ENCODE peak calls at places on chromosomes 4 and X, in eight cellular contexts. One of them, this sample, is unnamed. For H3K4me1, the result is how much of the 10 kb centered on the place peaks cover.

GRCh38 chr4:6469144-6469543 is 3.3 kb downstream of the PPP2R2C start:
- DNase-seq in IMR-90: no peak
- DNase-seq in keratinocyte: no peak
- DNase-seq in PC-3: no peak
- DNase-seq in GM23248: no peak
- DNase-seq in kidney: no peak
- DNase-seq in HCT116: no peak
- DNase-seq in mammary epithelial cell: no peak
- DNase-seq in this sample: no peak

GRCh38 chrX:47200385-47201150 is 6.9 kb downstream of the UBA1 start:
- DNase-seq in IMR-90: peak
- DNase-seq in kidney: no peak
- DNase-seq in PC-3: peak
- DNase-seq in GM23248: peak
- DNase-seq in keratinocyte: no peak
- DNase-seq in mammary epithelial cell: peak
- DNase-seq in HCT116: no peak
- DNase-seq in this sample: peak

GRCh38 chr4:15303052-15303641 is 124.7 kb upstream of the C1QTNF7 start:
- DNase-seq in kidney: no peak
- DNase-seq in mammary epithelial cell: peak
- DNase-seq in keratinocyte: no peak
- DNase-seq in GM23248: peak
- DNase-seq in HCT116: no peak
- DNase-seq in PC-3: peak
- DNase-seq in IMR-90: peak
- DNase-seq in this sample: peak

GRCh38 chr4:186335793-186336192 is 69.8 kb downstream of the F11 start:
- DNase-seq in kidney: no peak
- DNase-seq in GM23248: no peak
- DNase-seq in mammary epithelial cell: no peak
- DNase-seq in IMR-90: no peak
- DNase-seq in keratinocyte: no peak
- DNase-seq in HCT116: no peak
- DNase-seq in PC-3: no peak
- DNase-seq in this sample: no peak

GRCh38 chr4:19925516-19925915 is 326.2 kb upstream of the SLIT2 start:
- DNase-seq in HCT116: no peak
- DNase-seq in PC-3: no peak
- DNase-seq in kidney: no peak
- DNase-seq in GM23248: no peak
- DNase-seq in IMR-90: no peak
- DNase-seq in keratinocyte: no peak
- DNase-seq in mammary epithelial cell: no peak
- DNase-seq in this sample: no peak

GRCh38 chr4:141065872-141066271 is 67.4 kb downstream of the RNF150 start:
- DNase-seq in keratinocyte: no peak
- DNase-seq in GM23248: peak
- DNase-seq in mammary epithelial cell: no peak
- DNase-seq in PC-3: no peak
- DNase-seq in HCT116: no peak
- DNase-seq in kidney: no peak
- DNase-seq in IMR-90: no peak
- DNase-seq in this sample: no peak

GRCh38 chr4:128242601-128243000 is 45.0 kb downstream of the PGRMC2 start:
- DNase-seq in keratinocyte: no peak
- DNase-seq in GM23248: no peak
- DNase-seq in mammary epithelial cell: no peak
- DNase-seq in IMR-90: no peak
- DNase-seq in PC-3: no peak
- DNase-seq in kidney: no peak
- DNase-seq in HCT116: no peak
- DNase-seq in this sample: no peak

GRCh38 chr4:25896782-25897539 is 17.1 kb upstream of the SMIM20 start:
- DNase-seq in GM23248: no peak
- DNase-seq in keratinocyte: no peak
- DNase-seq in IMR-90: no peak
- DNase-seq in PC-3: no peak
- DNase-seq in kidney: no peak
- DNase-seq in HCT116: no peak
- DNase-seq in mammary epithelial cell: no peak
- DNase-seq in this sample: no peak

GRCh38 chrX:151458824-151459223 is 61.8 kb downstream of the VMA21 start:
- DNase-seq in IMR-90: peak
- DNase-seq in HCT116: no peak
- DNase-seq in keratinocyte: no peak
- DNase-seq in PC-3: no peak
- DNase-seq in kidney: no peak
- DNase-seq in GM23248: peak
- DNase-seq in mammary epithelial cell: no peak
- DNase-seq in this sample: no peak

GRCh38 chr4:42653606-42654560 is 3.0 kb downstream of the ATP8A1 start:
- DNase-seq in PC-3: peak
- DNase-seq in IMR-90: no peak
- DNase-seq in keratinocyte: no peak
- DNase-seq in mammary epithelial cell: peak
- DNase-seq in kidney: no peak
- DNase-seq in HCT116: no peak
- DNase-seq in GM23248: no peak
- DNase-seq in this sample: no peak

GRCh38 chrX:54920610-54921426 is at the start of gene TRO:
- DNase-seq in mammary epithelial cell: no peak
- DNase-seq in GM23248: peak
- DNase-seq in PC-3: no peak
- DNase-seq in IMR-90: peak
- DNase-seq in HCT116: no peak
- DNase-seq in keratinocyte: no peak
- DNase-seq in kidney: no peak
- DNase-seq in this sample: peak

GRCh38 chrX:16457239-16457638 is 192.7 kb upstream of the S100G start:
- DNase-seq in mammary epithelial cell: no peak
- DNase-seq in GM23248: peak
- DNase-seq in IMR-90: no peak
- DNase-seq in keratinocyte: no peak
- DNase-seq in PC-3: no peak
- DNase-seq in kidney: no peak
- DNase-seq in HCT116: no peak
- DNase-seq in this sample: no peak

GRCh38 chr4:38993683-38994082 is 38.5 kb downstream of the TMEM156 start:
- DNase-seq in HCT116: peak
- DNase-seq in PC-3: no peak
- DNase-seq in IMR-90: no peak
- DNase-seq in kidney: no peak
- DNase-seq in GM23248: no peak
- DNase-seq in mammary epithelial cell: no peak
- DNase-seq in keratinocyte: no peak
- DNase-seq in this sample: no peak

GRCh38 chr4:121190389-121190788 is 26.3 kb upstream of the TNIP3 start:
- DNase-seq in IMR-90: no peak
- DNase-seq in kidney: no peak
- DNase-seq in HCT116: no peak
- DNase-seq in PC-3: no peak
- DNase-seq in GM23248: no peak
- DNase-seq in keratinocyte: no peak
- DNase-seq in mammary epithelial cell: no peak
- DNase-seq in this sample: no peak

GRCh38 chr4:121191351-121191750 is 27.2 kb upstream of the TNIP3 start:
- DNase-seq in PC-3: no peak
- DNase-seq in HCT116: no peak
- DNase-seq in kidney: no peak
- DNase-seq in keratinocyte: no peak
- DNase-seq in IMR-90: no peak
- DNase-seq in GM23248: no peak
- DNase-seq in mammary epithelial cell: no peak
- DNase-seq in this sample: no peak

GRCh38 chr4:121189811-121190210 is 25.7 kb upstream of the TNIP3 start:
- DNase-seq in GM23248: no peak
- DNase-seq in keratinocyte: no peak
- DNase-seq in PC-3: no peak
- DNase-seq in IMR-90: no peak
- DNase-seq in HCT116: no peak
- DNase-seq in mammary epithelial cell: no peak
- DNase-seq in kidney: no peak
- DNase-seq in this sample: no peak

GRCh38 chr4:121192013-121192412 is 27.9 kb upstream of the TNIP3 start:
- DNase-seq in keratinocyte: no peak
- DNase-seq in mammary epithelial cell: peak
- DNase-seq in PC-3: no peak
- DNase-seq in GM23248: peak
- DNase-seq in kidney: no peak
- DNase-seq in IMR-90: no peak
- DNase-seq in HCT116: no peak
- DNase-seq in this sample: no peak

DNA sequence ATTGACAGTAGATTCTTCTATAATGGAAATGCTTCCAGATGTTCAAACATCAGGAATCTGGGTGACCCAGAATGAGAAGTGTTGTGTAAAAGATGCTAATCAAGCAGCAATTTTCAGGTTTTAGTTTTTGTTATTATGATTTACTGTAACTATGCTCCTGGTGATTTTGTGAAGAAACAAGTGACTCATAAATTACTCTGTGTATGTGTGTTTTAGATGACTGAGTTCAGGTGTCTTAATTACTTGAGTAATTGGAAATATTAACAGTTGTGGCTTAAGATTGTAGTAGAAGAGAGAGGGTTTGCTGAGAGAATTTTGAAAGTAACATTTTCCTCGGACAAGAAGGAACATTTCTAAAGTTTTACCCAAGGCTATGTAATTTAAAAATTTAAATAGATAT is 25.2 kb upstream of the TNIP3 start:
- DNase-seq in mammary epithelial cell: no peak
- DNase-seq in kidney: no peak
- DNase-seq in keratinocyte: no peak
- DNase-seq in PC-3: no peak
- DNase-seq in HCT116: no peak
- DNase-seq in GM23248: no peak
- DNase-seq in IMR-90: no peak
- DNase-seq in this sample: no peak
- H3K9ac ChIP-seq in mammary epithelial cell: no peak
- H3K9ac ChIP-seq in kidney: no peak
- H3K9ac ChIP-seq in keratinocyte: no peak
- H3K9ac ChIP-seq in PC-3: no peak
- H3K9ac ChIP-seq in HCT116: no peak
- H3K9ac ChIP-seq in GM23248: no peak
- H3K9ac ChIP-seq in IMR-90: no peak
- H3K9ac ChIP-seq in this sample: no peak

GRCh38 chr4:1869530-1870327 is 1.5 kb upstream of the NSD2 start:
- DNase-seq in IMR-90: no peak
- DNase-seq in kidney: peak
- DNase-seq in GM23248: no peak
- DNase-seq in keratinocyte: no peak
- DNase-seq in HCT116: no peak
- DNase-seq in PC-3: no peak
- DNase-seq in mammary epithelial cell: no peak
- DNase-seq in this sample: no peak
- H3K4me1 ChIP-seq in IMR-90: under half
- H3K4me1 ChIP-seq in kidney: under half
- H3K4me1 ChIP-seq in GM23248: under half
- H3K4me1 ChIP-seq in keratinocyte: under half
- H3K4me1 ChIP-seq in HCT116: half or more
- H3K4me1 ChIP-seq in PC-3: under half
- H3K4me1 ChIP-seq in mammary epithelial cell: under half
- H3K4me1 ChIP-seq in this sample: under half

DNA sequence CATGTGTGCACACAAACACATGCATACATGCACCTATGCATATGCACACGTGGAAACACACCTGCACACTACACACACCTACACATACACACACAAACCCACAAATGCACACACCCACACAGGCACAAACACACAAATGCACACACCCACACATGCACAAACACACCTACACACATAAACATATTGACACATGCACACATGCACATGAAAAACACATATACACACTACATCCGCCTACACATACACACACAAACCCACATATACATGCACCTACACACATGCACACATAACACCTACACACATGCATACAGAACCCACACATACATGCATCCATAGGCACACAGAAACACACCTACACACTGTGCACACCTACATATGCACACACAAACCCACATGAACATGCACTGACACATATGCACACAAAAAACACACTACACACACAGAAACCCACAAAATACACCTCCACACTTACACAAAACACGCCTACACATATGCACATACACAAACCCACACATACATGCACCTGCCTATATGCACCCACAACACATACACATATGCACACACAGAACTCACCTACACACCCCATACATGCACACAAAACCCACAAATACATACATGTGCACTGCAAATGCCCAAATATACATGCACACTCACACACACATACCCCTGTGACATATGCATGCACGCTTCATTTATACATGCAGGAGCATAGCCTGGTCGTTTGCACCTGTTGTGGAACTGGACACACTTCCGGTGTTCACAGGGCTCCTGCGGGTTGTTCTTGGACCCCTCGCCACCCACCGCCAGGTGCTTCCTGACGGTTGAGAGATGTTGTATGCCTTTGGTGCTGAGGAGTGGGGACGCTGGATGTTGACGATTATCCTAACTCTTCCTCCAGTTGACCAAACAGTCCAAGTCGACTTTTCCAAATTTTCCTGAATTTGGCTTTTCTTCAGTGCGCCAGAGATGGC is 22.1 kb downstream of the CD99 start:
- DNase-seq in kidney: no peak
- DNase-seq in PC-3: no peak
- DNase-seq in mammary epithelial cell: no peak
- DNase-seq in HCT116: no peak
- DNase-seq in keratinocyte: no peak
- DNase-seq in IMR-90: no peak
- DNase-seq in GM23248: no peak
- DNase-seq in this sample: no peak
- H3K9ac ChIP-seq in kidney: no peak
- H3K9ac ChIP-seq in PC-3: no peak
- H3K9ac ChIP-seq in mammary epithelial cell: no peak
- H3K9ac ChIP-seq in HCT116: no peak
- H3K9ac ChIP-seq in keratinocyte: no peak
- H3K9ac ChIP-seq in IMR-90: no peak
- H3K9ac ChIP-seq in GM23248: no peak
- H3K9ac ChIP-seq in this sample: no peak

GRCh38 chr4:105624530-105624929 is 72.1 kb downstream of the ARHGEF38 start:
- DNase-seq in kidney: peak
- DNase-seq in PC-3: no peak
- DNase-seq in keratinocyte: no peak
- DNase-seq in IMR-90: peak
- DNase-seq in mammary epithelial cell: peak
- DNase-seq in HCT116: no peak
- DNase-seq in GM23248: peak
- DNase-seq in this sample: peak

GRCh38 chr4:105623099-105623498 is 70.7 kb downstream of the ARHGEF38 start:
- DNase-seq in kidney: no peak
- DNase-seq in HCT116: no peak
- DNase-seq in mammary epithelial cell: no peak
- DNase-seq in IMR-90: no peak
- DNase-seq in PC-3: no peak
- DNase-seq in GM23248: no peak
- DNase-seq in keratinocyte: no peak
- DNase-seq in this sample: no peak

GRCh38 chr4:105620640-105621323 is 68.4 kb downstream of the ARHGEF38 start:
- DNase-seq in PC-3: peak
- DNase-seq in GM23248: peak
- DNase-seq in kidney: no peak
- DNase-seq in IMR-90: peak
- DNase-seq in mammary epithelial cell: peak
- DNase-seq in HCT116: peak
- DNase-seq in keratinocyte: no peak
- DNase-seq in this sample: peak

GRCh38 chr4:105619193-105619931 is 66.9 kb downstream of the ARHGEF38 start:
- DNase-seq in kidney: peak
- DNase-seq in HCT116: no peak
- DNase-seq in GM23248: no peak
- DNase-seq in mammary epithelial cell: no peak
- DNase-seq in PC-3: peak
- DNase-seq in IMR-90: no peak
- DNase-seq in keratinocyte: no peak
- DNase-seq in this sample: peak

GRCh38 chr4:105622269-105622668 is 69.8 kb downstream of the ARHGEF38 start:
- DNase-seq in IMR-90: no peak
- DNase-seq in PC-3: no peak
- DNase-seq in GM23248: no peak
- DNase-seq in kidney: no peak
- DNase-seq in keratinocyte: no peak
- DNase-seq in HCT116: no peak
- DNase-seq in mammary epithelial cell: no peak
- DNase-seq in this sample: peak
- H3K4me1 ChIP-seq in IMR-90: under half
- H3K4me1 ChIP-seq in PC-3: under half
- H3K4me1 ChIP-seq in GM23248: under half
- H3K4me1 ChIP-seq in kidney: under half
- H3K4me1 ChIP-seq in keratinocyte: under half
- H3K4me1 ChIP-seq in HCT116: under half
- H3K4me1 ChIP-seq in mammary epithelial cell: under half
- H3K4me1 ChIP-seq in this sample: under half